ENCODE peak calls at places on chromosomes 16 and 17, in eight cellular contexts. One of them, this sample, is unnamed.

GRCh38 chr16:72256398-72257048 is 84.6 kb upstream of the PMFBP1 start:
- DNase-seq in Peyer's patch: no peak
- DNase-seq in substantia nigra: no peak
- DNase-seq in stimulated activated CD4-positive, alpha-beta T cell treated with anti-CD3 and anti-CD28 coated beads, Interleukin-15, amount 100 ng/mL, for 48 hours: no peak
- DNase-seq in fibroblast of mammary gland: peak
- DNase-seq in sciatic nerve: no peak
- DNase-seq in heart right ventricle: no peak
- DNase-seq in activated gamma-delta T cell: no peak
- DNase-seq in this sample: no peak

GRCh38 chr17:48871551-48872351 is 20.8 kb upstream of the ATP5MC1 start:
- DNase-seq in Peyer's patch: no peak
- DNase-seq in substantia nigra: no peak
- DNase-seq in stimulated activated CD4-positive, alpha-beta T cell treated with anti-CD3 and anti-CD28 coated beads, Interleukin-15, amount 100 ng/mL, for 48 hours: no peak
- DNase-seq in fibroblast of mammary gland: no peak
- DNase-seq in sciatic nerve: no peak
- DNase-seq in heart right ventricle: peak
- DNase-seq in activated gamma-delta T cell: no peak
- DNase-seq in this sample: peak

GRCh38 chr17:83186226-83186625 is 106.8 kb downstream of the METRNL start:
- DNase-seq in Peyer's patch: peak
- DNase-seq in substantia nigra: no peak
- DNase-seq in stimulated activated CD4-positive, alpha-beta T cell treated with anti-CD3 and anti-CD28 coated beads, Interleukin-15, amount 100 ng/mL, for 48 hours: no peak
- DNase-seq in fibroblast of mammary gland: no peak
- DNase-seq in sciatic nerve: peak
- DNase-seq in heart right ventricle: no peak
- DNase-seq in activated gamma-delta T cell: no peak
- DNase-seq in this sample: no peak

GRCh38 chr17:31373150-31374082 is 18.1 kb upstream of the RAB11FIP4 start:
- DNase-seq in Peyer's patch: no peak
- DNase-seq in substantia nigra: no peak
- DNase-seq in stimulated activated CD4-positive, alpha-beta T cell treated with anti-CD3 and anti-CD28 coated beads, Interleukin-15, amount 100 ng/mL, for 48 hours: no peak
- DNase-seq in fibroblast of mammary gland: peak
- DNase-seq in sciatic nerve: no peak
- DNase-seq in heart right ventricle: no peak
- DNase-seq in activated gamma-delta T cell: no peak
- DNase-seq in this sample: no peak

GRCh38 chr16:50166511-50167500 is 13.7 kb downstream of the TENT4B start:
- DNase-seq in Peyer's patch: no peak
- DNase-seq in substantia nigra: no peak
- DNase-seq in stimulated activated CD4-positive, alpha-beta T cell treated with anti-CD3 and anti-CD28 coated beads, Interleukin-15, amount 100 ng/mL, for 48 hours: peak
- DNase-seq in fibroblast of mammary gland: peak
- DNase-seq in sciatic nerve: no peak
- DNase-seq in heart right ventricle: no peak
- DNase-seq in activated gamma-delta T cell: no peak
- DNase-seq in this sample: no peak

GRCh38 chr17:59800530-59800942 is 92.2 kb downstream of the TUBD1 start:
- DNase-seq in Peyer's patch: no peak
- DNase-seq in substantia nigra: no peak
- DNase-seq in stimulated activated CD4-positive, alpha-beta T cell treated with anti-CD3 and anti-CD28 coated beads, Interleukin-15, amount 100 ng/mL, for 48 hours: no peak
- DNase-seq in fibroblast of mammary gland: peak
- DNase-seq in sciatic nerve: no peak
- DNase-seq in heart right ventricle: no peak
- DNase-seq in activated gamma-delta T cell: no peak
- DNase-seq in this sample: no peak

GRCh38 chr17:9228408-9229159 is 207.3 kb downstream of the NTN1 start:
- DNase-seq in Peyer's patch: no peak
- DNase-seq in substantia nigra: no peak
- DNase-seq in stimulated activated CD4-positive, alpha-beta T cell treated with anti-CD3 and anti-CD28 coated beads, Interleukin-15, amount 100 ng/mL, for 48 hours: no peak
- DNase-seq in fibroblast of mammary gland: peak
- DNase-seq in sciatic nerve: no peak
- DNase-seq in heart right ventricle: no peak
- DNase-seq in activated gamma-delta T cell: no peak
- DNase-seq in this sample: peak

GRCh38 chr16:58393138-58393504 is 850 bp downstream of the GINS3 start:
- DNase-seq in Peyer's patch: no peak
- DNase-seq in substantia nigra: no peak
- DNase-seq in stimulated activated CD4-positive, alpha-beta T cell treated with anti-CD3 and anti-CD28 coated beads, Interleukin-15, amount 100 ng/mL, for 48 hours: no peak
- DNase-seq in fibroblast of mammary gland: peak
- DNase-seq in sciatic nerve: no peak
- DNase-seq in heart right ventricle: no peak
- DNase-seq in activated gamma-delta T cell: no peak
- DNase-seq in this sample: no peak